ENCODE peak calls at places on chromosomes 1 and 21, in ten cellular contexts. N is right cardiac atrium; J is GM23248; C is CD8-positive, alpha-beta T cell; F is mesenchymal stem cell; L is tibial artery; U is pancreas; D is fibroblast of lung; Q is esophagus squamous epithelium; X is transverse colon. V is an unnamed sample.
A peak's percentile ranks its signal among the peaks of the same experiment; 100 is the strongest.

GRCh38 chr1:180194048-180194425 is 36.0 kb upstream of the LHX4 start:
- DNase-seq in N (no peak), J (no peak), C (no peak), F (no peak), L (no peak), U (no peak), D (no peak), Q (no peak), X (no peak), V (no peak)

GRCh38 chr21:16388291-16388690 is 658.5 kb downstream of the USP25 start:
- DNase-seq in N (no peak), J (no peak), C (no peak), F (no peak), L (no peak), U (no peak), D (no peak), Q (no peak), X (no peak), V (no peak)

GRCh38 chr1:23449918-23450317 is 25.4 kb upstream of the TCEA3 start:
- DNase-seq in N (peak; percentile 84), J (no peak), C (no peak), F (no peak), L (peak; percentile 85), U (peak; percentile 71), D (peak; percentile 15), Q (no peak), X (peak; percentile 77), V (peak; percentile 70)

GRCh38 chr1:118960567-118961136 is 27.5 kb downstream of the TBX15 start:
- DNase-seq in N (peak; percentile 83), J (peak; percentile 96), C (no peak), F (peak; percentile 29), L (peak; percentile 89), U (no peak), D (peak; percentile 71), Q (no peak), X (peak; percentile 40), V (no peak)

GRCh38 chr1:209633335-209633997 is 18.8 kb downstream of the LAMB3 start:
- DNase-seq in N (no peak), J (peak; percentile 45), C (no peak), F (no peak), L (no peak), U (no peak), D (no peak), Q (no peak), X (no peak), V (no peak)

GRCh38 chr1:84726593-84727275 is 36.5 kb upstream of the SSX2IP start:
- DNase-seq in N (no peak), J (peak; percentile 52), C (no peak), F (no peak), L (no peak), U (no peak), D (peak; percentile 56), Q (no peak), X (no peak), V (no peak)

GRCh38 chr1:67869233-67869632 is 36.0 kb upstream of the GNG12 start:
- DNase-seq in N (no peak), J (no peak), C (no peak), F (no peak), L (no peak), U (no peak), D (no peak), Q (no peak), X (no peak), V (no peak)

GRCh38 chr1:30753660-30754123 is 3.9 kb downstream of the LAPTM5 start:
- DNase-seq in N (no peak), J (no peak), C (no peak), F (no peak), L (no peak), U (no peak), D (no peak), Q (no peak), X (no peak), V (no peak)

GRCh38 chr1:200153277-200154055 is 126.0 kb downstream of the NR5A2 start:
- DNase-seq in N (no peak), J (no peak), C (no peak), F (peak; percentile 14), L (no peak), U (no peak), D (no peak), Q (no peak), X (no peak), V (no peak)

GRCh38 chr1:60911980-60912692 is 170.2 kb upstream of the NFIA start:
- DNase-seq in N (peak; percentile 75), J (no peak), C (no peak), F (no peak), L (peak; percentile 54), U (no peak), D (no peak), Q (no peak), X (no peak), V (peak; percentile 69)

GRCh38 chr1:228088586-228089498 is 6.3 kb downstream of the ARF1 start:
- DNase-seq in N (no peak), J (peak; percentile 82), C (no peak), F (peak; percentile 23), L (peak; percentile 19), U (no peak), D (peak; percentile 52), Q (no peak), X (peak; percentile 8), V (peak; percentile 19)

GRCh38 chr1:228089520-228090380 is 7.2 kb downstream of the ARF1 start:
- DNase-seq in N (no peak), J (peak; percentile 36), C (no peak), F (no peak), L (peak; percentile 17), U (peak; percentile 66), D (no peak), Q (no peak), X (peak; percentile 10), V (peak; percentile 8)

GRCh38 chr1:228091084-228091483 is 8.6 kb downstream of the ARF1 start:
- DNase-seq in N (no peak), J (no peak), C (no peak), F (no peak), L (no peak), U (no peak), D (no peak), Q (no peak), X (no peak), V (no peak)

GRCh38 chr1:228092342-228093049 is 10.0 kb downstream of the ARF1 start:
- DNase-seq in N (no peak), J (no peak), C (no peak), F (no peak), L (no peak), U (no peak), D (no peak), Q (no peak), X (no peak), V (no peak)

GRCh38 chr1:228090613-228091081 is 8.1 kb downstream of the ARF1 start:
- DNase-seq in N (no peak), J (peak; percentile 78), C (no peak), F (peak; percentile 53), L (no peak), U (no peak), D (peak; percentile 30), Q (no peak), X (peak; percentile 16), V (no peak)
- H3K27ac ChIP-seq in N (no peak overlapping the region), J (peak overlapping the region; percentile 93), C (no peak overlapping the region), F (no peak overlapping the region), L (no peak overlapping the region), U (no peak overlapping the region), D (no peak overlapping the region), Q (peak overlapping the region; percentile 100), X (no peak overlapping the region), V (peak overlapping the region; percentile 99)

GRCh38 chr1:42779725-42780124 is 5.1 kb upstream of the TMEM269 start:
- DNase-seq in N (no peak), J (no peak), C (no peak), F (no peak), L (no peak), U (no peak), D (no peak), Q (no peak), X (no peak), V (no peak)
- H3K4me3 ChIP-seq in N (no peak overlapping the region), J (no peak overlapping the region), C (no peak overlapping the region), F (no peak overlapping the region), L (no peak overlapping the region), U (no peak overlapping the region), D (no peak overlapping the region), Q (no peak overlapping the region), X (no peak overlapping the region), V (no peak overlapping the region)

GRCh38 chr21:43937051-43937832 is 72.2 kb downstream of the AGPAT3 start:
- DNase-seq in N (peak; percentile 36), J (no peak), C (no peak), F (no peak), L (no peak), U (peak; percentile 19), D (no peak), Q (no peak), X (no peak), V (no peak)
- H3K27ac ChIP-seq in N (no peak overlapping the region), J (peak overlapping the region; percentile 61), C (no peak overlapping the region), F (no peak overlapping the region), L (peak overlapping the region; percentile 38), U (no peak overlapping the region), D (no peak overlapping the region), Q (peak overlapping the region; percentile 61), X (no peak overlapping the region), V (peak overlapping the region; percentile 57)

GRCh38 chr1:207962716-207963428 is 51.9 kb upstream of the CD34 start:
- DNase-seq in N (peak; percentile 87), J (peak; percentile 70), C (no peak), F (no peak), L (peak; percentile 62), U (peak; percentile 79), D (peak; percentile 43), Q (no peak), X (peak; percentile 67), V (peak; percentile 59)

GRCh38 chr1:207963429-207964194 is 52.7 kb upstream of the CD34 start:
- DNase-seq in N (peak; percentile 98), J (peak; percentile 94), C (peak; percentile 93), F (peak; percentile 78), L (peak; percentile 86), U (peak; percentile 98), D (peak; percentile 81), Q (peak; percentile 39), X (peak; percentile 93), V (peak; percentile 90)

GRCh38 chr1:207966521-207966920 is 55.6 kb upstream of the CD34 start:
- DNase-seq in N (no peak), J (peak; percentile 24), C (no peak), F (no peak), L (no peak), U (no peak), D (no peak), Q (no peak), X (no peak), V (no peak)

GRCh38 chr1:207965602-207966387 is 54.9 kb upstream of the CD34 start:
- DNase-seq in N (no peak), J (peak; percentile 33), C (no peak), F (no peak), L (no peak), U (no peak), D (no peak), Q (no peak), X (no peak), V (no peak)

DNA sequence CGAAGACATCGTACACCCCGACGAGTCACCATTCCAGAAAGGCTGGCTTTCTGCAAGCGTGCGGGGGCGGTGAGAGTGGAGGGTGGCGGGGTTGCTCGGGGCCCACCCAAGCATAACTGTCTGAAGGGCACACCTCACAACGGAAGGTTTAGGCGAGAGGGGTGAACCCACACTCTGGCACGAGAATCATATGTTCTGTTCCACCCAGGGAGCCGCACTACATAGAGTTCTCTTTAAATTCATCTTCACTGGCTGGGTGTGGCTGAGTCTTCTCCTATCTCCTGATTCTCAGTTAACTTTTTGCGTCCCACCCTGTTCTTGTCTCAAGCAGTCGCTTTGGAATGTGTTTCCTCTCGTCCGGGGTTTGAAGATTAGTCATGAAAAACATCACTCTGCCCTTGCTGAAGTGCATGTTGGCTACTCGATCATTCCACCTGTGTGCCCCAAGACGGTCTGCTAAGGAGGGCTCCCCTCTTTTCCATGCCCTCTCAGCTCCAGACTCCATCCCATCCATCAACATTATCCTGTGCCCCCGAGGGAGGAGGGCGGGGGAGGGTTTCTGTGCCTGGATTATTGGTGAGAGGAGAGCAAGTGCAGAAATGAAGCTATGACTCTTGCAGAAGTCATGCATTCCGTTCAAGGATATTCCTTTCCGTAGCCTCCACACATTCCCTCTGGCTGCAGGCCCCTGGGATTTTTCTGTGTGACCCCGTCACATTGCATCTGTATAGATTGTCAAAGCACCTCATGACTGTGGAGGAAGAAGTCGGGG is 53.5 kb upstream of the CD34 start:
- DNase-seq in N (peak; percentile 52), J (peak; percentile 70), C (no peak), F (no peak), L (no peak), U (no peak), D (no peak), Q (no peak), X (no peak), V (no peak)
- H3K4me3 ChIP-seq in N (no peak overlapping the region), J (peak overlapping the region; percentile 70), C (no peak overlapping the region), F (peak overlapping the region; percentile 70), L (peak overlapping the region; percentile 71), U (no peak overlapping the region), D (no peak overlapping the region), Q (peak overlapping the region; percentile 68), X (peak overlapping the region; percentile 50), V (peak overlapping the region; percentile 71)

V was measured in left ventricle myocardium inferior.